ENCODE peak calls at places on chromosomes 2 and 18, in four cellular contexts. I is WTC11, Z is K562, V is HepG2. F is an unnamed sample.

GRCh38 chr2:86770816-86771215 is 19.9 kb downstream of the CD8A start:
- DNase-seq in I (no peak), Z (no peak), V (no peak), F (no peak)

GRCh38 chr2:69915050-69915945 is at the start of gene MXD1:
- DNase-seq in I (peak; percentile 41), Z (peak; percentile 47), V (no peak), F (no peak)

GRCh38 chr2:189393440-189394111 is 47.7 kb upstream of the WDR75 start:
- DNase-seq in I (no peak), Z (no peak), V (no peak), F (no peak)

GRCh38 chr2:205734436-205734835 is 52.1 kb downstream of the NRP2 start:
- DNase-seq in I (no peak), Z (peak; percentile 41), V (peak; percentile 53), F (no peak)

GRCh38 chr2:88307817-88308216 is 137.7 kb downstream of the THNSL2 start:
- DNase-seq in I (peak; percentile 52), Z (peak; percentile 41), V (peak; percentile 65), F (no peak)

GRCh38 chr18:13621886-13622619 is 104.3 kb downstream of the FAM210A start:
- DNase-seq in I (no peak), Z (no peak), V (no peak), F (no peak)

GRCh38 chr2:112980537-112980936 is 2.7 kb downstream of the IL36G start:
- DNase-seq in I (no peak), Z (no peak), V (no peak), F (no peak)

GRCh38 chr2:226020179-226020578 is 620.7 kb downstream of the NYAP2 start:
- DNase-seq in I (no peak), Z (no peak), V (no peak), F (no peak)

GRCh38 chr2:38600242-38600891 is 2.4 kb downstream of the HNRNPLL start:
- DNase-seq in I (no peak), Z (no peak), V (peak; percentile 52), F (no peak)

GRCh38 chr18:212780-213179 is 54.4 kb downstream of the USP14 start:
- DNase-seq in I (no peak), Z (peak; percentile 31), V (no peak), F (no peak)

GRCh38 chr2:233820766-233821105 is 33.6 kb downstream of the HJURP start:
- DNase-seq in I (no peak), Z (no peak), V (no peak), F (no peak)

GRCh38 chr2:28163028-28163427 is 229.6 kb upstream of the FOSL2 start:
- DNase-seq in I (no peak), Z (no peak), V (no peak), F (no peak)

GRCh38 chr2:100603945-100604633 is 41.3 kb downstream of the PDCL3 start:
- DNase-seq in I (no peak), Z (no peak), V (no peak), F (no peak)

GRCh38 chr2:32926708-32927084 is 20.1 kb upstream of the LTBP1 start:
- DNase-seq in I (peak; percentile 19), Z (no peak), V (no peak), F (no peak)

GRCh38 chr2:56357655-56358295 is 174.0 kb downstream of the CCDC85A start:
- DNase-seq in I (no peak), Z (no peak), V (no peak), F (no peak)

GRCh38 chr2:237432484-237433092 is 18.6 kb upstream of the COL6A3 start:
- DNase-seq in I (no peak), Z (no peak), V (no peak), F (no peak)

GRCh38 chr2:9803023-9803805 is 40.1 kb upstream of the TAF1B start:
- DNase-seq in I (no peak), Z (no peak), V (no peak), F (no peak)

GRCh38 chr2:191243154-191243553 is 2.0 kb upstream of the MYO1B start:
- DNase-seq in I (no peak), Z (no peak), V (no peak), F (no peak)

GRCh38 chr2:59774821-59775463 is 778.5 kb downstream of the BCL11A start:
- DNase-seq in I (no peak), Z (no peak), V (no peak), F (no peak)

GRCh38 chr2:151649966-151650365 is 84.3 kb downstream of the NEB start:
- DNase-seq in I (no peak), Z (no peak), V (no peak), F (no peak)

GRCh38 chr2:229141626-229142025 is 129.5 kb downstream of the PID1 start:
- DNase-seq in I (no peak), Z (no peak), V (no peak), F (no peak)

GRCh38 chr18:72783517-72783916 is 84.3 kb downstream of the NETO1 start:
- DNase-seq in I (no peak), Z (no peak), V (no peak), F (no peak)

GRCh38 chr2:114507744-114508143 is 65.3 kb downstream of the DPP10 start:
- DNase-seq in I (no peak), Z (no peak), V (no peak), F (no peak)

GRCh38 chr2:161418715-161419337 is 2.7 kb downstream of the TBR1 start:
- DNase-seq in I (peak; percentile 65), Z (no peak), V (no peak), F (no peak)

GRCh38 chr2:192247456-192247855 is 52.7 kb upstream of the TMEFF2 start:
- DNase-seq in I (no peak), Z (no peak), V (no peak), F (no peak)

GRCh38 chr2:168699834-168700417 is 102.5 kb upstream of the NOSTRIN start:
- DNase-seq in I (no peak), Z (no peak), V (peak; percentile 29), F (no peak)

GRCh38 chr2:241123816-241124536 is 21.9 kb upstream of the MTERF4 start:
- DNase-seq in I (no peak), Z (no peak), V (no peak), F (no peak)

GRCh38 chr2:25252291-25253152 is 84.1 kb upstream of the POMC start:
- DNase-seq in I (peak; percentile 92), Z (peak; percentile 97), V (peak; percentile 82), F (no peak)

DNA sequence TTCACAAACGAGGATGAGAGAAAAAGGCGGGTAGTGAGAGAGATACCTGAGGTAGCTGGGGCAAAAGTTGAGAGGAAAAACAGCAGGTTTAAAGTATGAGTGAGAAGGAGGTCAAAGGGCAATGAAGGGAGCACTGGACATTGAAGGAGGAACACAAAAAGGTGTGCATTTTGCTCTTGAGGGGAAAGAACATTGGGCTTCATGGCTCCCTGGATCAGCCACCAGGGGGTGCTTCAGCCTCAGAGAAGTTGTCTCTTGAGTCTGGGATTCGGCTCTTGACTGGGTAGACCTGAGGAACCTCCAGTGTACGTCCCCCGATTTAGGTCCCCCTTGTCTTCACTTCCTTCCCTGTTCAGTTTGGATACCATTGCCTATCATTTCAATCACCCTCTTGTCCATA is 128.5 kb downstream of the RAPGEF4 start:
- DNase-seq in I (peak; percentile 81), Z (peak; percentile 55), V (peak; percentile 13), F (peak; percentile 3)
- TF ChIP-seq CREM in I (no peak), Z (no peak), V (no peak), F (no peak)

GRCh38 chr2:159044804-159045286 is 76.4 kb downstream of the TANC1 start:
- DNase-seq in I (no peak), Z (no peak), V (no peak), F (no peak)
- TF ChIP-seq CREM in I (no peak), Z (no peak), V (no peak), F (no peak)

DNA sequence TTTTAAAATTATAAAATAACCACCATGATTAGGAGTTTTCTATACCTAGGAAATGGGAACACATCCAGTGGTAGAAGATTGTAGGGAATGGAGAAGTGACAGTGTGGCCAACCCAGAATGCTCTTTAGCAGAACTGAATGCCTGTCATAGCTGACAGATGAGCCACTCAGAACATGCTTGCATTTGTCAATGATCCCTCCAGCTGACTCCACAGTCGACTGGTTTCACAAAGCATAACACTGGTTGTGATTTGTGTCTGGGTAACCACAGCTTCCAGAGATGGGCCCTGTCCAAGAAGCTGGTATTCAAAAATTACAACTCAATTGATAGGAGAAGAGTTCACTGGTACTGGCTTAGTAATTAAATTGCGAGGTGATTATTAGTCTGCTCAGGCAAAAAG is 9.0 kb upstream of the CTIF start:
- DNase-seq in I (no peak), Z (no peak), V (no peak), F (no peak)
- TF ChIP-seq CREM in I (no peak), Z (no peak), V (no peak), F (no peak)

DNA sequence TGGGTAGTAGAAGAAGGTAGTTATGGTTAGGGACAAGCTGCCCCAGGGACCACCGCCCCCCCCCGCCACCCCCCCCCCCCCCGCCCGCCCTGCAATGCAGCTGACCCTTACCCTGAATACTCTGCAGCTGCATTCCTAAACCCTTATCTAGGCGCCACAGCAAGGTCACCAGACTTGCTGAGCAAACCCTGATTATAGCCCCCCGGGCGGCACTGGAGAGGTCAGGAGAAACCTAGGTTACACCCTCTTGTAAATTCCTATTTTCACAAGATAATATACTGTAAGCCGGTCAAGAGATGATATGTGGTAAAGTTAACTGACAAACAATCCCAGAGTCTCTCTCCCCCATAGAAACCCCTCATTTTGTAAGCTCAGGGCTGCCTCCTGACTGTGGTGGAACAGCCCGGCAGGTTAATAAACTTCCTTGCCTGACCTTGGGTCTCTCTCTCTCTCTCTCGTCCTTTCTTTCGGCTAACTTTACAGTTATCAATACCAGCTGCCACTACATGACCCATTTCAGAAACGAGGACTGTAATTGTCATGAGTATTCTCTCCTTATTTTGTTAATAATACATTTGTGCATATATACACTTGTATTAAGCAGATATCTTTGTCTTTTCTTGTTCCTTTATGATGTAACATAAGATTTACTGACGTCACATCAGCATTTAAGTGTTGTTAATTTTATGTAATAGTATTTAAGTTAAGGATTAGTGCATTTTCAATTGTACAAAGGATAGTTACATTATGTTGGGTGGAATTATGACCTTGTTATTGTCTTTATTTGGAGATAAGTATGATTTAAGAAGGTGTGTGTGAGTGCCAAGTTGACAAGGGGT is 22.8 kb upstream of the SMAD4 start:
- DNase-seq in I (no peak), Z (no peak), V (peak; percentile 35), F (no peak)
- TF ChIP-seq CREM in I (no peak), Z (no peak), V (no peak), F (no peak)

DNA sequence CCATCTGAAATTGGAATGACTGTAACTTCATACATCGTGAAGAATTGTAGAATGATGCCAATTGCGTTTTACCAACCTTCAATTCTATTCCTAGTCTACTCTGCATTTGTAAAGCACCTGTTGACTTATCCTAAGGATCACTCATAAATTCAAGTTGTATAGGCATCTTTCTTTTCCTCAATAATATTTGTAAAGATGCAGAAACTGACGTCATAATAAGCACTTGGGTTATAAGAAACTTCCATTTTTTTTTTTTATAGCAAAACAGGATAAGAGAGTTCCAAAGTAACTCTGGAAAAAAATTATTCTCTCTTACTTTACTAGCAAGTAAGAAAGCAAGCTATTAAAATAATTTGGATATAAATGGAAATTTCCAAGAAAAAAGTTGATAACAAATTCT is 1377.4 kb upstream of the ACVR2A start:
- DNase-seq in I (no peak), Z (no peak), V (no peak), F (no peak)
- TF ChIP-seq CREM in I (no peak), Z (no peak), V (no peak), F (no peak)

GRCh38 chr2:197279997-197280756 is 30.4 kb downstream of the ANKRD44 start:
- DNase-seq in I (no peak), Z (no peak), V (no peak), F (no peak)
- TF ChIP-seq CREM in I (no peak), Z (no peak), V (no peak), F (no peak)